ENCODE peak calls at places on chromosomes 13 and 19, in eight cellular contexts. B is A549, I is activated T-cell treated with anti-CD3 and anti-CD28 coated beads for 24 hours, F is brain microvascular endothelial cell, C is NCI-H1436 treated with DMSO at 0.1 percent for 48 hours, L is GM04504, K is thoracic aorta, T is myocyte. H is an unnamed sample.

GRCh38 chr19:917323-918151 is at the start of gene KISS1R:
- DNase-seq in T (no peak), K (no peak), C (no peak), F (no peak), L (no peak), B (peak; percentile 51), I (no peak), H (no peak)

GRCh38 chr13:43544011-43544410 is 242.8 kb downstream of the ENOX1 start:
- DNase-seq in T (peak; percentile 23), K (no peak), C (no peak), I (no peak), B (no peak), F (peak; percentile 56), L (no peak), H (no peak)

GRCh38 chr19:3983542-3983914 is 1.7 kb downstream of the EEF2 start:
- DNase-seq in K (no peak), I (no peak), T (no peak), F (no peak), B (no peak), L (no peak), C (no peak), H (no peak)

GRCh38 chr13:51134763-51135365 is 23.8 kb upstream of the C13orf42 start:
- DNase-seq in C (no peak), I (no peak), K (no peak), L (no peak), B (no peak), T (no peak), F (no peak), H (no peak)

GRCh38 chr19:50894478-50895356 is 16.5 kb downstream of the KLK4 start:
- DNase-seq in L (no peak), F (no peak), C (no peak), K (no peak), T (no peak), I (no peak), B (no peak), H (no peak)

GRCh38 chr13:108993346-108993745 is 363.9 kb downstream of the MYO16 start:
- DNase-seq in I (no peak), L (no peak), B (no peak), F (no peak), T (no peak), K (no peak), C (no peak), H (no peak)

GRCh38 chr13:57582032-57582431 is 49.5 kb upstream of the PCDH17 start:
- DNase-seq in B (no peak), C (no peak), L (no peak), T (no peak), K (no peak), F (no peak), I (no peak), H (no peak)

GRCh38 chr19:13164370-13165090 is 14.3 kb downstream of the IER2 start:
- DNase-seq in L (no peak), F (no peak), K (no peak), B (no peak), C (peak; percentile 72), I (no peak), T (peak; percentile 48), H (no peak)

GRCh38 chr13:46530084-46530935 is 22.7 kb upstream of the LRCH1 start:
- DNase-seq in I (no peak), B (no peak), F (no peak), K (no peak), L (peak; percentile 18), C (no peak), T (no peak), H (no peak)

GRCh38 chr13:111153279-111153976 is 38.3 kb downstream of the ARHGEF7 start:
- DNase-seq in C (no peak), K (peak; percentile 82), F (peak; percentile 86), I (peak; percentile 91), L (peak; percentile 76), B (peak; percentile 75), T (peak; percentile 95), H (peak; percentile 75)

GRCh38 chr13:113411216-113412023 is 41.9 kb downstream of the ADPRHL1 start:
- DNase-seq in I (no peak), B (peak; percentile 49), T (peak; percentile 99), L (peak; percentile 94), K (peak; percentile 71), F (peak; percentile 92), C (no peak), H (peak; percentile 84)

GRCh38 chr19:15812059-15812722 is 3.3 kb downstream of the OR10H1 start:
- DNase-seq in T (no peak), K (no peak), F (no peak), C (no peak), L (no peak), I (no peak), B (no peak), H (peak; percentile 72)

GRCh38 chr19:40335101-40335500 is 13.1 kb downstream of the C19orf47 start:
- DNase-seq in B (no peak), L (no peak), K (no peak), T (no peak), C (no peak), I (no peak), F (no peak), H (no peak)

GRCh38 chr19:1944916-1945561 is 4.1 kb downstream of the CSNK1G2 start:
- DNase-seq in K (no peak), C (no peak), I (no peak), T (no peak), L (no peak), B (no peak), F (no peak), H (no peak)

GRCh38 chr13:26186995-26187394 is 35.1 kb downstream of the RNF6 start:
- DNase-seq in L (no peak), F (no peak), K (no peak), B (no peak), C (no peak), T (no peak), I (no peak), H (no peak)

GRCh38 chr19:55373993-55374757 is 2.5 kb upstream of the TMEM190 start:
- DNase-seq in B (peak; percentile 75), I (no peak), T (no peak), L (no peak), C (no peak), F (no peak), K (no peak), H (no peak)

GRCh38 chr13:51523082-51523518 is 61.2 kb upstream of the WDFY2 start:
- DNase-seq in L (no peak), F (no peak), B (no peak), T (peak; percentile 57), I (peak; percentile 10), K (no peak), C (no peak), H (no peak)

GRCh38 chr13:110628952-110629701 is 13.8 kb downstream of the NAXD start:
- DNase-seq in B (no peak), K (no peak), L (no peak), F (peak; percentile 71), C (no peak), I (no peak), T (no peak), H (no peak)

GRCh38 chr13:28657784-28658538 is 969 bp upstream of the POMP start:
- DNase-seq in B (no peak), I (no peak), F (no peak), L (no peak), K (no peak), C (no peak), T (peak; percentile 14), H (no peak)

GRCh38 chr19:51926426-51926783 is 867 bp upstream of the ZNF613 start:
- DNase-seq in B (no peak), I (no peak), L (no peak), C (no peak), K (no peak), F (no peak), T (no peak), H (no peak)

GRCh38 chr19:46967578-46968018 is 52.0 kb upstream of the NPAS1 start:
- DNase-seq in L (no peak), T (no peak), B (no peak), K (no peak), I (no peak), C (no peak), F (no peak), H (no peak)

GRCh38 chr19:41427647-41428480 is 690 bp upstream of the B3GNT8 start:
- DNase-seq in B (no peak), C (no peak), F (no peak), I (no peak), L (no peak), K (no peak), T (no peak), H (no peak)

GRCh38 chr19:1978346-1978894 is 37.1 kb downstream of the BTBD2 start:
- DNase-seq in K (no peak), F (no peak), I (no peak), C (no peak), L (no peak), B (no peak), T (no peak), H (no peak)

GRCh38 chr13:47094734-47095434 is 198.0 kb upstream of the HTR2A start:
- DNase-seq in T (no peak), L (no peak), C (no peak), K (no peak), I (no peak), F (no peak), B (no peak), H (no peak)

GRCh38 chr19:44939668-44940067 is 2.4 kb upstream of the APOC4 start:
- DNase-seq in C (no peak), I (no peak), T (no peak), K (no peak), F (no peak), B (no peak), L (no peak), H (no peak)

GRCh38 chr19:2332341-2333026 is 4.0 kb downstream of the SPPL2B start:
- DNase-seq in L (no peak), T (peak; percentile 49), I (no peak), F (no peak), K (no peak), C (peak; percentile 60), B (no peak), H (no peak)

GRCh38 chr19:49216076-49216475 is 58.5 kb downstream of the TRPM4 start:
- DNase-seq in B (no peak), T (peak; percentile 56), C (no peak), L (peak; percentile 15), K (no peak), F (peak; percentile 73), I (no peak), H (no peak)

GRCh38 chr13:113898391-113898790 is 34.5 kb upstream of the GAS6 start:
- DNase-seq in L (no peak), F (no peak), T (no peak), I (no peak), B (no peak), K (no peak), C (no peak), H (no peak)

GRCh38 chr13:102913924-102914628 is 68.2 kb downstream of the ERCC5 start:
- DNase-seq in T (peak; percentile 78), K (no peak), L (peak; percentile 10), I (no peak), C (no peak), F (no peak), B (no peak), H (no peak)

GRCh38 chr13:99280166-99280565 is 22.0 kb upstream of the GPR18 start:
- DNase-seq in C (no peak), T (no peak), I (no peak), F (peak; percentile 42), K (no peak), B (no peak), L (peak; percentile 74), H (no peak)

GRCh38 chr13:82569581-82569980 is 1312.7 kb downstream of the SLITRK1 start:
- DNase-seq in B (no peak), L (no peak), C (no peak), F (no peak), T (peak; percentile 55), K (no peak), I (no peak), H (no peak)

GRCh38 chr19:51980116-51980736 is 6.4 kb downstream of the ZNF350 start:
- DNase-seq in C (no peak), T (no peak), B (no peak), I (no peak), F (no peak), L (no peak), K (no peak), H (no peak)

GRCh38 chr19:54422136-54422535 is 6.9 kb downstream of the TTYH1 start:
- DNase-seq in B (no peak), F (no peak), I (no peak), L (no peak), T (no peak), K (no peak), C (no peak), H (no peak)

GRCh38 chr13:101903890-101904289 is 451.4 kb downstream of the ITGBL1 start:
- DNase-seq in I (no peak), K (no peak), L (no peak), B (no peak), F (no peak), C (no peak), T (no peak), H (no peak)